ENCODE peak calls at places on chromosome 5, in seven cellular contexts. One of them, this sample, is unnamed.

GRCh38 chr5:126631920-126632319 is 31.2 kb downstream of the PHAX start:
- DNase-seq in epithelial cell of proximal tubule: no peak
- DNase-seq in DMS153: no peak
- DNase-seq in NCI-H2081: no peak
- DNase-seq in heart left ventricle: no peak
- DNase-seq in RPMI8226: no peak
- DNase-seq in activated naive CD4-positive, alpha-beta T cell treated with Interleukin-2 at 50 U/mL for 16 hours: no peak
- DNase-seq in this sample: no peak

GRCh38 chr5:172602712-172603289 is 38.3 kb upstream of the NEURL1B start:
- DNase-seq in heart left ventricle: no peak
- DNase-seq in epithelial cell of proximal tubule: no peak
- DNase-seq in DMS153: no peak
- DNase-seq in NCI-H2081: no peak
- DNase-seq in activated naive CD4-positive, alpha-beta T cell treated with Interleukin-2 at 50 U/mL for 16 hours: no peak
- DNase-seq in RPMI8226: no peak
- DNase-seq in this sample: no peak

GRCh38 chr5:90968319-90968718 is 409.7 kb downstream of the ADGRV1 start:
- DNase-seq in RPMI8226: no peak
- DNase-seq in DMS153: no peak
- DNase-seq in epithelial cell of proximal tubule: no peak
- DNase-seq in activated naive CD4-positive, alpha-beta T cell treated with Interleukin-2 at 50 U/mL for 16 hours: no peak
- DNase-seq in NCI-H2081: no peak
- DNase-seq in heart left ventricle: no peak
- DNase-seq in this sample: no peak

GRCh38 chr5:104111622-104112021 is 549.0 kb upstream of the NUDT12 start:
- DNase-seq in activated naive CD4-positive, alpha-beta T cell treated with Interleukin-2 at 50 U/mL for 16 hours: no peak
- DNase-seq in RPMI8226: no peak
- DNase-seq in DMS153: no peak
- DNase-seq in heart left ventricle: no peak
- DNase-seq in NCI-H2081: no peak
- DNase-seq in epithelial cell of proximal tubule: no peak
- DNase-seq in this sample: no peak

GRCh38 chr5:158155811-158156495 is 297.0 kb upstream of the CLINT1 start:
- DNase-seq in NCI-H2081: no peak
- DNase-seq in epithelial cell of proximal tubule: no peak
- DNase-seq in heart left ventricle: no peak
- DNase-seq in DMS153: no peak
- DNase-seq in activated naive CD4-positive, alpha-beta T cell treated with Interleukin-2 at 50 U/mL for 16 hours: no peak
- DNase-seq in RPMI8226: no peak
- DNase-seq in this sample: no peak

GRCh38 chr5:168802337-168802736 is 223.2 kb upstream of the PANK3 start:
- DNase-seq in NCI-H2081: no peak
- DNase-seq in DMS153: no peak
- DNase-seq in epithelial cell of proximal tubule: no peak
- DNase-seq in RPMI8226: no peak
- DNase-seq in heart left ventricle: no peak
- DNase-seq in activated naive CD4-positive, alpha-beta T cell treated with Interleukin-2 at 50 U/mL for 16 hours: no peak
- DNase-seq in this sample: no peak

GRCh38 chr5:52799358-52799982 is 11.8 kb downstream of the ITGA1 start:
- DNase-seq in heart left ventricle: peak
- DNase-seq in NCI-H2081: peak
- DNase-seq in epithelial cell of proximal tubule: peak
- DNase-seq in RPMI8226: peak
- DNase-seq in activated naive CD4-positive, alpha-beta T cell treated with Interleukin-2 at 50 U/mL for 16 hours: no peak
- DNase-seq in DMS153: no peak
- DNase-seq in this sample: peak

GRCh38 chr5:164317676-164318075 is 812.3 kb downstream of the MAT2B start:
- DNase-seq in RPMI8226: no peak
- DNase-seq in NCI-H2081: no peak
- DNase-seq in activated naive CD4-positive, alpha-beta T cell treated with Interleukin-2 at 50 U/mL for 16 hours: no peak
- DNase-seq in DMS153: no peak
- DNase-seq in epithelial cell of proximal tubule: no peak
- DNase-seq in heart left ventricle: no peak
- DNase-seq in this sample: no peak

GRCh38 chr5:38553001-38553521 is 3.4 kb downstream of the LIFR start:
- DNase-seq in heart left ventricle: no peak
- DNase-seq in NCI-H2081: no peak
- DNase-seq in activated naive CD4-positive, alpha-beta T cell treated with Interleukin-2 at 50 U/mL for 16 hours: no peak
- DNase-seq in DMS153: no peak
- DNase-seq in epithelial cell of proximal tubule: no peak
- DNase-seq in RPMI8226: no peak
- DNase-seq in this sample: no peak

GRCh38 chr5:141742866-141743651 is 61.0 kb upstream of the ARAP3 start:
- DNase-seq in NCI-H2081: no peak
- DNase-seq in heart left ventricle: no peak
- DNase-seq in activated naive CD4-positive, alpha-beta T cell treated with Interleukin-2 at 50 U/mL for 16 hours: no peak
- DNase-seq in DMS153: no peak
- DNase-seq in epithelial cell of proximal tubule: no peak
- DNase-seq in RPMI8226: peak
- DNase-seq in this sample: no peak